ENCODE peak calls at places on chromosome 7, in eight cellular contexts. J is tibial nerve, V is keratinocyte, C is chondrocyte, A is left lung, G is retinal pigment epithelial cell, P is hepatocyte, T is colonic mucosa. Y is an unnamed sample.

GRCh38 chr7:121500659-121501058 is 104.6 kb upstream of the FAM3C start:
- DNase-seq in J (no peak), V (no peak), C (no peak), A (no peak), G (no peak), P (no peak), T (no peak), Y (no peak)

GRCh38 chr7:50159154-50159553 is 66.1 kb upstream of the ZPBP start:
- DNase-seq in J (no peak), V (no peak), C (no peak), A (no peak), G (no peak), P (no peak), T (no peak), Y (no peak)

GRCh38 chr7:97865104-97865503 is 7.1 kb downstream of the ASNS start:
- DNase-seq in J (no peak), V (no peak), C (no peak), A (no peak), G (no peak), P (no peak), T (no peak), Y (no peak)

GRCh38 chr7:116836911-116837310 is 25.5 kb upstream of the CAPZA2 start:
- DNase-seq in J (no peak), V (peak; percentile 30), C (no peak), A (no peak), G (no peak), P (no peak), T (no peak), Y (no peak)

GRCh38 chr7:124765401-124766352 is at the start of gene GPR37:
- DNase-seq in J (no peak), V (no peak), C (peak; percentile 90), A (peak; percentile 89), G (no peak), P (peak; percentile 84), T (peak; percentile 74), Y (no peak)

GRCh38 chr7:69213882-69214281 is 384.4 kb upstream of the AUTS2 start:
- DNase-seq in J (no peak), V (no peak), C (no peak), A (no peak), G (no peak), P (no peak), T (no peak), Y (no peak)

GRCh38 chr7:37342665-37343471 is 105.8 kb downstream of the ELMO1 start:
- DNase-seq in J (no peak), V (no peak), C (no peak), A (no peak), G (no peak), P (no peak), T (peak; percentile 27), Y (peak; percentile 70)

GRCh38 chr7:41098402-41098801 is 604.5 kb downstream of the INHBA start:
- DNase-seq in J (no peak), V (no peak), C (no peak), A (no peak), G (no peak), P (no peak), T (no peak), Y (no peak)

GRCh38 chr7:1200045-1200444 is 32.6 kb upstream of the UNCX start:
- DNase-seq in J (no peak), V (no peak), C (no peak), A (no peak), G (no peak), P (peak; percentile 60), T (no peak), Y (no peak)

GRCh38 chr7:7972128-7972527 is 3.5 kb downstream of the GLCCI1 start:
- DNase-seq in J (no peak), V (no peak), C (no peak), A (no peak), G (no peak), P (no peak), T (no peak), Y (no peak)

GRCh38 chr7:33762153-33762902 is 143.0 kb upstream of the BMPER start:
- DNase-seq in J (no peak), V (no peak), C (no peak), A (no peak), G (no peak), P (no peak), T (no peak), Y (no peak)

GRCh38 chr7:2173184-2173827 is 59.4 kb downstream of the MAD1L1 start:
- DNase-seq in J (no peak), V (no peak), C (no peak), A (no peak), G (no peak), P (no peak), T (no peak), Y (no peak)

GRCh38 chr7:67512481-67512880 is 515.8 kb downstream of the TYW1 start:
- DNase-seq in J (no peak), V (no peak), C (no peak), A (no peak), G (no peak), P (no peak), T (no peak), Y (no peak)

GRCh38 chr7:156620246-156620775 is 20.3 kb upstream of the RNF32 start:
- DNase-seq in J (no peak), V (no peak), C (no peak), A (no peak), G (no peak), P (no peak), T (no peak), Y (no peak)

GRCh38 chr7:37732253-37732652 is 48.7 kb downstream of the GPR141 start:
- DNase-seq in J (peak; percentile 83), V (no peak), C (no peak), A (no peak), G (no peak), P (peak; percentile 66), T (peak; percentile 24), Y (peak; percentile 64)

GRCh38 chr7:94393251-94393758 is 1.4 kb upstream of the COL1A2 start:
- DNase-seq in J (peak; percentile 48), V (no peak), C (no peak), A (no peak), G (no peak), P (peak; percentile 44), T (no peak), Y (no peak)

GRCh38 chr7:106126170-106126938 is 14.2 kb upstream of the SYPL1 start:
- DNase-seq in J (peak; percentile 62), V (no peak), C (no peak), A (no peak), G (no peak), P (no peak), T (peak; percentile 33), Y (peak; percentile 79)

GRCh38 chr7:28067171-28067570 is 113.4 kb downstream of the JAZF1 start:
- DNase-seq in J (no peak), V (no peak), C (no peak), A (no peak), G (no peak), P (no peak), T (no peak), Y (no peak)

GRCh38 chr7:55158541-55158940 is 139.7 kb downstream of the EGFR start:
- DNase-seq in J (no peak), V (no peak), C (no peak), A (no peak), G (peak; percentile 92), P (peak; percentile 48), T (no peak), Y (no peak)

GRCh38 chr7:1681581-1681980 is 11.5 kb downstream of the ELFN1 start:
- DNase-seq in J (no peak), V (no peak), C (peak; percentile 47), A (peak; percentile 29), G (no peak), P (no peak), T (no peak), Y (no peak)

GRCh38 chr7:2966466-2967078 is 77.1 kb downstream of the CARD11 start:
- DNase-seq in J (no peak), V (no peak), C (peak; percentile 38), A (no peak), G (no peak), P (no peak), T (no peak), Y (no peak)

GRCh38 chr7:35729061-35729783 is 34.3 kb upstream of the HERPUD2 start:
- DNase-seq in J (no peak), V (no peak), C (no peak), A (no peak), G (no peak), P (no peak), T (no peak), Y (no peak)

GRCh38 chr7:149456770-149457421 is 4.0 kb downstream of the ZNF777 start:
- DNase-seq in J (no peak), V (no peak), C (peak; percentile 46), A (no peak), G (no peak), P (no peak), T (peak; percentile 11), Y (no peak)

GRCh38 chr7:92297736-92298135 is 52.0 kb downstream of the ANKIB1 start:
- DNase-seq in J (no peak), V (no peak), C (no peak), A (no peak), G (no peak), P (no peak), T (no peak), Y (no peak)

GRCh38 chr7:41164440-41164839 is 538.5 kb downstream of the INHBA start:
- DNase-seq in J (no peak), V (no peak), C (no peak), A (no peak), G (peak; percentile 56), P (no peak), T (no peak), Y (no peak)

GRCh38 chr7:152025077-152025936 is at the start of gene GALNT11:
- DNase-seq in J (peak; percentile 78), V (peak; percentile 17), C (peak; percentile 90), A (peak; percentile 97), G (peak; percentile 33), P (peak; percentile 96), T (peak; percentile 83), Y (peak; percentile 84)
- TF ChIP-seq CTCF in J (peak; percentile 45), V (peak; percentile 34), C (peak; percentile 73), A (no peak), G (peak; percentile 39), P (peak; percentile 29), T (no peak), Y (no peak)

GRCh38 chr7:42272793-42273665 is 36.0 kb upstream of the GLI3 start:
- DNase-seq in J (no peak), V (no peak), C (no peak), A (no peak), G (no peak), P (peak; percentile 28), T (no peak), Y (no peak)
- TF ChIP-seq CTCF in J (no peak), V (peak; percentile 84), C (peak; percentile 77), A (no peak), G (peak; percentile 63), P (peak; percentile 23), T (no peak), Y (no peak)

DNA sequence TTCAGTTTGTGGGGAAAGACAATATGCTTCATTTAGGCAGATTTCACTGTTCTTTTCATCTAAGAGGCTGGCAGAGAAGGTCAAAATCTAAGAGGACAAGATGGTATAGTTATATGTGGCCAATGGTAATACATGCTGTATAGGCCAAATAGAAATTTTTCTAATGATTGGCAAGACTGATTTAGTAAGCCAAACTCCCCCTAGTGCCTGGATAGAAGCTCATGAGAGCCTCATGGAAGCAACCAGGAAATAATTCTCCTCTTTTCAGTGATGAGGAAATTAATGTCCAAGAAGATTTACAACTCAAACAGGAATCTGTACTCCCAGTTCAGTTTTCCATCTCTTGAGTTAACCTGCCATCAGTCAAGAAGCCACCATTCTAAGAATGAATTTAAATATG is 253.6 kb upstream of the PHF14 start:
- DNase-seq in J (no peak), V (no peak), C (no peak), A (no peak), G (no peak), P (no peak), T (no peak), Y (no peak)
- TF ChIP-seq CTCF in J (no peak), V (no peak), C (no peak), A (no peak), G (no peak), P (no peak), T (no peak), Y (no peak)

GRCh38 chr7:134943785-134944400 is 42.4 kb upstream of the AGBL3 start:
- DNase-seq in J (no peak), V (no peak), C (no peak), A (no peak), G (no peak), P (peak; percentile 46), T (no peak), Y (no peak)
- TF ChIP-seq CTCF in J (peak; percentile 21), V (peak; percentile 12), C (peak; percentile 77), A (peak; percentile 13), G (peak; percentile 35), P (peak; percentile 56), T (no peak), Y (no peak)

Y was measured in CD14-positive monocyte.